ENCODE peak calls at places on chromosomes 2 and 18, in five cellular contexts. E is psoas muscle; N is CD8-positive, alpha-beta memory T cell; C is substantia nigra; R is CD8-positive, alpha-beta T cell. O is an unnamed sample.
A peak's percentile ranks its signal among the peaks of the same experiment; 100 is the strongest.

GRCh38 chr18:74454279-74454741 is 2.8 kb downstream of the DIPK1C start:
- DNase-seq in R (no peak), C (peak; percentile 64), N (no peak), E (no peak), O (peak; percentile 65)

GRCh38 chr18:35522130-35522959 is 24.6 kb upstream of the INO80C start:
- DNase-seq in C (no peak), R (no peak), E (no peak), N (no peak), O (no peak)

GRCh38 chr2:160247295-160247694 is 47.2 kb upstream of the ITGB6 start:
- DNase-seq in R (no peak), N (no peak), E (no peak), C (no peak), O (no peak)

GRCh38 chr2:9631976-9632700 is 1.3 kb upstream of the YWHAQ start:
- DNase-seq in R (no peak), N (no peak), E (no peak), C (no peak), O (no peak)

GRCh38 chr2:142750858-142751257 is 126.6 kb upstream of the KYNU start:
- DNase-seq in C (no peak), N (no peak), R (no peak), E (no peak), O (no peak)

GRCh38 chr18:21820035-21820810 is 79.6 kb downstream of the MIB1 start:
- DNase-seq in C (no peak), E (no peak), R (no peak), N (no peak), O (no peak)

GRCh38 chr2:123164216-123164615 is 860.9 kb upstream of the CNTNAP5 start:
- DNase-seq in N (no peak), R (no peak), E (no peak), C (no peak), O (no peak)

GRCh38 chr2:219057709-219058540 is 2.8 kb downstream of the IHH start:
- DNase-seq in C (peak; percentile 37), E (peak; percentile 72), R (peak; percentile 74), N (peak; percentile 66), O (peak; percentile 47)

GRCh38 chr2:26000561-26001211 is 18.4 kb upstream of the KIF3C start:
- DNase-seq in N (no peak), E (peak; percentile 67), C (no peak), R (no peak), O (no peak)

GRCh38 chr2:26001743-26002341 is 19.5 kb upstream of the KIF3C start:
- DNase-seq in N (no peak), C (peak; percentile 81), R (no peak), E (peak; percentile 56), O (peak; percentile 83)

GRCh38 chr2:26008095-26008494 is 25.8 kb upstream of the RAB10 start:
- DNase-seq in N (no peak), C (no peak), R (no peak), E (no peak), O (no peak)

GRCh38 chr2:25996844-25997243 is 14.5 kb upstream of the KIF3C start:
- DNase-seq in E (no peak), C (no peak), R (no peak), N (no peak), O (no peak)

DNA sequence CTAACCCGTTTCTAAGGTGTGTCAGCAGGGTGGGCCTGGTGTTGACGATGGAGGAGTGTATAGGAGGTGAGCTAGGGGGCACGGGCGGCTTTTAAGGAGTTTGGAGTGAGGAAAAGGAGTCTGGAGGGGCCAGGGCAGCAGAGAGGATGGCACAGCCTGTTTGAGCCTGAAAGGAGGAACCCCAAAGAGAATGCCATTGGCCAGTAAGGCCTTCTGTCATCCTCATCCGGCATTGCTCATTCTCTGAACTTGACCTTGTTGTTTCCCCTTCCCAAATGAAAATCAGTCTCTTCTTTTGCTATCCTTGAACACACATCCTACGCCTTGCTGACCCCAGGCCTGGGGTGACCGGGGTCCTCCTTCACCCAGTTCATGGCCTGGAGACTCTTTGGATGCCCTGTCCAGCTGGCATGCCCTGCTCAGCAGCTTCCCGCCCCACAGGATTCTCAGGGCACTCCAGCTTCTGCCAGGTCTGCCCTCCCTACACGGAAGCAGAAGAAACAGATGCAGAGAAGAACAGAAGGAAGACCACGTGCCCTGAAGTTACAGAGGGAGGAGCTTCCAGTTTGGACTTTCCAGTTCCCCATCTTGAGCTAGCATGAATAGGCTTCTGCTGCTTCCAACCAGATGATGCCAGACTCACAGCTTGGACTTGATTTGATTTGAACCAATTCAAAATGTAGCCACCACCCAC is 20.5 kb upstream of the KIF3C start:
- DNase-seq in C (no peak), E (no peak), N (no peak), R (no peak), O (no peak)
- H3K27ac ChIP-seq in C (peak overlapping the region; percentile 74), E (peak overlapping the region; percentile 85), N (no peak overlapping the region), R (no peak overlapping the region), O (peak overlapping the region; percentile 41)

GRCh38 chr18:7626175-7626921 is 59.2 kb downstream of the PTPRM start:
- DNase-seq in N (no peak), C (no peak), R (no peak), E (no peak), O (no peak)
- H3K27ac ChIP-seq in N (no peak overlapping the region), C (no peak overlapping the region), R (no peak overlapping the region), E (peak overlapping the region; percentile 74), O (no peak overlapping the region)

DNA sequence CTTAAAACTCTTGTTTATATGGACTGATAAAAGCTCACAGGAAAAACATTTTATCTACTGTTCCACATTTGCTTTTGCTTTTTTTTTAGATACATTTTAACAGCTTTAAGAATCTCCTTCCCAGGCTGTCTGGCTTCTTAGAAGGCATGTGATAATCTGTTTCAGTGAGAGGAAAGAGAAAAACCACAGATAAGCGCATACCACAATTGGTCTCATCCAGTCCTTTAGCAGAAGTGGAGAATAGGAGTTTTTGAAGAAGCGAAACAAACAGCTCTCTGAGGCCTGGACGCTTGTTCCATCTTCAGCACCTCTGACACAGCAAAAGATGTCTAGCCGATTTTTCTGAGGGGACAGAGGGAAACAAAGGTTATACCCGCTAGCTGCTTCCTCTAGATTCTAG is 37.6 kb downstream of the RMC1 start:
- DNase-seq in C (no peak), E (no peak), N (no peak), R (no peak), O (no peak)
- H3K27ac ChIP-seq in C (peak overlapping the region; percentile 29), E (no peak overlapping the region), N (no peak overlapping the region), R (no peak overlapping the region), O (no peak overlapping the region)

GRCh38 chr18:24395049-24395780 is 2.4 kb downstream of the OSBPL1A start:
- DNase-seq in E (no peak), R (no peak), N (no peak), C (no peak), O (no peak)
- H3K27ac ChIP-seq in E (no peak overlapping the region), R (no peak overlapping the region), N (no peak overlapping the region), C (no peak overlapping the region), O (no peak overlapping the region)

GRCh38 chr2:156333951-156334495 is 1.5 kb upstream of the NR4A2 start:
- DNase-seq in C (peak; percentile 71), E (peak; percentile 63), R (peak; percentile 71), N (peak; percentile 76), O (peak; percentile 68)
- H3K27ac ChIP-seq in C (peak overlapping the region; percentile 95), E (peak overlapping the region; percentile 93), R (peak overlapping the region; percentile 91), N (peak overlapping the region; percentile 94), O (peak overlapping the region; percentile 94)